ENCODE peak calls at places on chromosomes 7 and 10, in nine cellular contexts. N is HCT116, K is transverse colon, I is NB4, P is sigmoid colon, M is A549, T is heart left ventricle, X is ovary, Z is lower leg skin. E is an unnamed sample.

GRCh38 chr10:29069952-29070351 is 218.9 kb upstream of the LYZL1 start:
- DNase-seq in N (no peak), K (no peak), I (no peak), P (no peak), M (no peak), T (no peak), X (no peak), Z (no peak), E (no peak)

GRCh38 chr10:58856508-58857240 is 319.8 kb upstream of the PHYHIPL start:
- DNase-seq in N (peak; percentile 24), K (no peak), I (no peak), P (no peak), M (peak; percentile 87), T (peak; percentile 29), X (no peak), Z (no peak), E (no peak)

GRCh38 chr7:77427996-77428603 is 12.0 kb upstream of the GSAP start:
- DNase-seq in N (no peak), K (peak; percentile 19), I (no peak), P (no peak), M (no peak), T (no peak), X (no peak), Z (no peak), E (no peak)

GRCh38 chr7:120996333-120996982 is 7.9 kb downstream of the CPED1 start:
- DNase-seq in N (no peak), K (peak; percentile 78), I (peak; percentile 89), P (peak; percentile 93), M (no peak), T (peak; percentile 83), X (peak; percentile 76), Z (peak; percentile 87), E (peak; percentile 75)

GRCh38 chr7:114941692-114942091 is 19.8 kb downstream of the MDFIC start:
- DNase-seq in N (no peak), K (no peak), I (no peak), P (no peak), M (no peak), T (no peak), X (no peak), Z (no peak), E (no peak)

GRCh38 chr10:23354630-23355343 is 10.2 kb upstream of the C10orf67 start:
- DNase-seq in N (no peak), K (no peak), I (no peak), P (no peak), M (no peak), T (no peak), X (no peak), Z (no peak), E (no peak)

GRCh38 chr7:135743907-135744789 is 4.5 kb downstream of the FAM180A start:
- DNase-seq in N (no peak), K (no peak), I (no peak), P (no peak), M (no peak), T (peak; percentile 35), X (no peak), Z (no peak), E (no peak)

GRCh38 chr10:132397671-132398565 is 918 bp downstream of the PWWP2B start:
- DNase-seq in N (no peak), K (peak; percentile 67), I (peak; percentile 86), P (peak; percentile 81), M (no peak), T (no peak), X (peak; percentile 67), Z (no peak), E (peak; percentile 68)

GRCh38 chr7:137931823-137932222 is 70.1 kb downstream of the CREB3L2 start:
- DNase-seq in N (no peak), K (no peak), I (no peak), P (no peak), M (no peak), T (no peak), X (no peak), Z (no peak), E (no peak)
- TF ChIP-seq CTCF in N (no peak), K (no peak), I (no peak), P (no peak), M (no peak), T (no peak), X (no peak), Z (no peak), E (no peak)

GRCh38 chr10:106467506-106467905 is 697.0 kb downstream of the SORCS1 start:
- DNase-seq in N (no peak), K (no peak), I (no peak), P (no peak), M (no peak), T (no peak), X (no peak), Z (no peak), E (no peak)
- TF ChIP-seq POLR2A in N (no peak), K (no peak), I (no peak), P (no peak), M (no peak), T (no peak), X (no peak), Z (no peak), E (no peak)

DNA sequence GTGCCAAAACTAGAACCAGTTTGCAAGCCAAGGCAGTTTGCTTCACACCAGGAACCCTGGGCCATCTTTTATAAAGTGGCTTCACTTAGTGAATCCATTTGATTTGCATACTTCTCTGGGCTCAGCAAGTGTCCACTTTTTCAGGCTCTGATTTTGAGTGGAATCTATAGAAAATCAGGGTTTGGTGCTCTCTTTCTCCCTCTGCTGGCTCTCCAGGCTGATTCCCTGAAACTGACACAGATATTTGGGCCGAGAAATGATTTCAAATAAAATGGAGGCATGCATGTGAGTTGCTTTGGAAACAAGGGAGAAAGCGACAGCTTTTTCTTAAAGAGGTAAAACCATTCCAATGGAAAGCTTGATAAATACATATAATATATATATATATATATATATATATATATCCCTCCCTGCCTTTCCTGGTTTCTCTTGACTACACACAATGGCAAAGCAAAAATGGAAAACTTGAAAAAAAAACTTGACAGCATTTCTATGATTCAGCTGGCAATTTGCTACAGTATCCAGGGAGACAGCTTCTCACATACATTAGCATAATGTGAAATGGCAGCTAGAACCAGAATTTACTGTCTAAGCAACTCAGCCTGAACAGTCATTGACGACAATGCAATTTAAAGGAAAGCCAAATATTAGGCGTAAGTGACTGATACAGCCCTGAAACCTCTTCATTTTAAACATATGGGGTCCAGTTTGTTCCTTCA is 188.4 kb downstream of the TMEM178B start:
- DNase-seq in N (no peak), K (no peak), I (no peak), P (no peak), M (no peak), T (no peak), X (no peak), Z (no peak), E (no peak)
- TF ChIP-seq CTCF in N (peak; percentile 37), K (no peak), I (peak; percentile 40), P (no peak), M (no peak), T (peak; percentile 21), X (no peak), Z (no peak), E (no peak)

GRCh38 chr7:100126931-100127865 is at the start of gene MBLAC1:
- DNase-seq in N (peak; percentile 87), K (peak; percentile 94), I (peak; percentile 97), P (peak; percentile 94), M (peak; percentile 82), T (peak; percentile 93), X (peak; percentile 90), Z (peak; percentile 97), E (peak; percentile 90)
- TF ChIP-seq POLR2A in N (peak; percentile 92), K (peak; percentile 92), I (peak; percentile 90), P (peak; percentile 13), M (peak; percentile 81), T (no peak), X (no peak), Z (no peak), E (no peak)

GRCh38 chr7:97145068-97145467 is 27.6 kb downstream of the SDHAF3 start:
- DNase-seq in N (no peak), K (no peak), I (peak; percentile 56), P (no peak), M (no peak), T (no peak), X (no peak), Z (no peak), E (no peak)
- TF ChIP-seq CTCF in N (peak; percentile 59), K (peak; percentile 60), I (peak; percentile 9), P (no peak), M (peak; percentile 56), T (peak; percentile 48), X (no peak), Z (no peak), E (peak; percentile 26)

DNA sequence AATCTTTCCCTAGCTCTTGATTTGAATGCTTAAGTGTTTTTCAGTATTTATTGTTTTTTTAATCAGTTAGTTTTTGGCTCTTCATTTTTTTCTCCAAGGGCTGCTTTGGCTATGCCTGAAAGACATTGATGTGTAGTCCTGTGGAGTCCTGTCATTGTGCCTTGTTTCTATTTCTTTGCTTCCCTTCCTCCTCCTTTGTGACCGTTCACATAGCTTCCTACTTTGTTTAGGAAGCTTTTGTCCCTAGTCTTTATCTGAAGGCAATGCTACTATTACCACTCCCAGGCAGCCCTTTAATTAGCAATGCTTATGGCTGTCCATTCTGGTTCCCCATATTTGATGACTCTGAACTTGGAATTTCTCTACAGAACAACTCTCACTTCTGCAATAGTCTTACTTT is 39.8 kb downstream of the ADCYAP1R1 start:
- DNase-seq in N (no peak), K (no peak), I (no peak), P (no peak), M (no peak), T (no peak), X (no peak), Z (no peak), E (no peak)
- TF ChIP-seq POLR2A in N (no peak), K (no peak), I (no peak), P (no peak), M (no peak), T (no peak), X (no peak), Z (no peak), E (no peak)

GRCh38 chr10:75236178-75236825 is 545 bp upstream of the COMTD1 start:
- DNase-seq in N (no peak), K (no peak), I (no peak), P (peak; percentile 49), M (no peak), T (no peak), X (no peak), Z (peak; percentile 36), E (no peak)
- TF ChIP-seq CTCF in N (no peak), K (no peak), I (no peak), P (no peak), M (no peak), T (no peak), X (no peak), Z (no peak), E (no peak)

DNA sequence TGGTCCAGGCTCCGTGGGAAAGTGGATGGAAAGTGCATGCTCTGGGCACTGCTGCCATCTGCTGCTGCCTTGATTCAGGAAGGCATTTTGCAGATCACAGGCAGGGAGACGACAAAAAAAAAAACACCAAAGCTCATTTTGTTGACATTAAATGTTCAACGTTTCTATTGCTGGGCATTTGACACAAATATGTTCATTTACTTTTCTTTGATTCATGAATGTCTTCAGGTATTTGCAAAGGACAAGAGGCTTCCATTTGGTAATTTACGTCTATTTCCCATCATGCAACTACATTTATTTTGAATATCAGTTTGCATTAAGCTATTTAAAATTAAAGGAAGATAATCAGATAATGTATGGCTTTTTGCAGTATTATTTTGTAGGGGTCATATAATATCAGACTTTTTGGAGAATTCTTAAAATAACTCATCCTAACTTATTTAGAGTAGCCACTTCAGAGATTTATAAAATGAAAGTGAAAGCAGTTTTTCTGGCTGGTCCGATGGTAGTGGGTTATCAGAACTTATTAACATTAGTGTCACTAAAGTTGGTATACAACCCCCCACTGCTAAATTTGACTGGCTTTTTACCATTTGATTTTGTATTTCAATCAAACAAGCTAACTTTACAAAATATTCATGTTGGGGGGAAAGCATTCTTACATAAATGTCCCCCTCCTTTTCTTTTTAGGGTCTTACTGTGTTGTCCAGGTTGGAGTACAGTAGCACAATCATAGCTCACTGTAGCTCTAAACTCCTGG is 65.3 kb downstream of the PDIA4 start:
- DNase-seq in N (peak; percentile 60), K (peak; percentile 73), I (peak; percentile 79), P (peak; percentile 82), M (peak; percentile 58), T (peak; percentile 70), X (peak; percentile 67), Z (no peak), E (peak; percentile 61)
- TF ChIP-seq POLR2A in N (no peak), K (no peak), I (no peak), P (no peak), M (no peak), T (no peak), X (no peak), Z (no peak), E (no peak)

E was measured in stomach.